ENCODE peak calls at places on chromosomes 2 and 18, in six cellular contexts. One of them, this sample, is unnamed. For H4K20me1, the result is how much of the 10 kb centered on the place peaks cover.

GRCh38 chr18:11324510-11324909 is 175.1 kb upstream of the PIEZO2 start:
- DNase-seq in HCT116: no peak
- DNase-seq in PC-3: no peak
- DNase-seq in MM.1S: no peak
- DNase-seq in neural progenitor cell: no peak
- DNase-seq in hepatocyte: no peak
- DNase-seq in this sample: peak

GRCh38 chr18:58146099-58146498 is 102.1 kb downstream of the NEDD4L start:
- DNase-seq in HCT116: no peak
- DNase-seq in PC-3: no peak
- DNase-seq in MM.1S: no peak
- DNase-seq in neural progenitor cell: no peak
- DNase-seq in hepatocyte: no peak
- DNase-seq in this sample: no peak

GRCh38 chr2:71379086-71379485 is 47.5 kb downstream of the ZNF638 start:
- DNase-seq in HCT116: peak
- DNase-seq in PC-3: peak
- DNase-seq in MM.1S: peak
- DNase-seq in neural progenitor cell: no peak
- DNase-seq in hepatocyte: peak
- DNase-seq in this sample: peak

GRCh38 chr2:22560021-22560420 is 825.0 kb upstream of the KLHL29 start:
- DNase-seq in HCT116: no peak
- DNase-seq in PC-3: no peak
- DNase-seq in MM.1S: no peak
- DNase-seq in neural progenitor cell: no peak
- DNase-seq in hepatocyte: no peak
- DNase-seq in this sample: no peak

GRCh38 chr2:174617713-174618112 is 20.1 kb upstream of the WIPF1 start:
- DNase-seq in HCT116: no peak
- DNase-seq in PC-3: peak
- DNase-seq in MM.1S: no peak
- DNase-seq in neural progenitor cell: no peak
- DNase-seq in hepatocyte: no peak
- DNase-seq in this sample: no peak

GRCh38 chr2:59584958-59585357 is 968.5 kb downstream of the BCL11A start:
- DNase-seq in HCT116: no peak
- DNase-seq in PC-3: no peak
- DNase-seq in MM.1S: peak
- DNase-seq in neural progenitor cell: peak
- DNase-seq in hepatocyte: peak
- DNase-seq in this sample: no peak

GRCh38 chr2:234632527-234633391 is 135.9 kb upstream of the ARL4C start:
- DNase-seq in HCT116: no peak
- DNase-seq in PC-3: peak
- DNase-seq in MM.1S: no peak
- DNase-seq in neural progenitor cell: no peak
- DNase-seq in hepatocyte: no peak
- DNase-seq in this sample: peak

GRCh38 chr2:239964399-239965185 is 60.5 kb downstream of the NDUFA10 start:
- DNase-seq in HCT116: no peak
- DNase-seq in PC-3: no peak
- DNase-seq in MM.1S: no peak
- DNase-seq in neural progenitor cell: no peak
- DNase-seq in hepatocyte: no peak
- DNase-seq in this sample: no peak

GRCh38 chr2:218859556-218859993 is at the start of gene WNT6:
- DNase-seq in HCT116: no peak
- DNase-seq in PC-3: no peak
- DNase-seq in MM.1S: no peak
- DNase-seq in neural progenitor cell: peak
- DNase-seq in hepatocyte: no peak
- DNase-seq in this sample: peak

GRCh38 chr2:196590286-196590685 is 49.2 kb upstream of the CCDC150 start:
- DNase-seq in HCT116: no peak
- DNase-seq in PC-3: peak
- DNase-seq in MM.1S: no peak
- DNase-seq in neural progenitor cell: no peak
- DNase-seq in hepatocyte: no peak
- DNase-seq in this sample: peak

GRCh38 chr2:219124379-219125110 is 36.1 kb downstream of the NHEJ1 start:
- DNase-seq in HCT116: no peak
- DNase-seq in PC-3: no peak
- DNase-seq in MM.1S: no peak
- DNase-seq in neural progenitor cell: no peak
- DNase-seq in hepatocyte: peak
- DNase-seq in this sample: peak

GRCh38 chr2:2333076-2333475 is 2.0 kb upstream of the MYT1L start:
- DNase-seq in HCT116: no peak
- DNase-seq in PC-3: no peak
- DNase-seq in MM.1S: no peak
- DNase-seq in neural progenitor cell: no peak
- DNase-seq in hepatocyte: no peak
- DNase-seq in this sample: no peak

GRCh38 chr2:135255208-135255607 is 203.1 kb downstream of the RAB3GAP1 start:
- DNase-seq in HCT116: no peak
- DNase-seq in PC-3: no peak
- DNase-seq in MM.1S: no peak
- DNase-seq in neural progenitor cell: no peak
- DNase-seq in hepatocyte: no peak
- DNase-seq in this sample: no peak

GRCh38 chr2:46562451-46562841 is 83.1 kb downstream of the TMEM247 start:
- DNase-seq in HCT116: no peak
- DNase-seq in PC-3: no peak
- DNase-seq in MM.1S: peak
- DNase-seq in neural progenitor cell: no peak
- DNase-seq in hepatocyte: no peak
- DNase-seq in this sample: no peak

GRCh38 chr18:8165095-8165494 is 444.1 kb upstream of the RAB12 start:
- DNase-seq in HCT116: no peak
- DNase-seq in PC-3: no peak
- DNase-seq in MM.1S: no peak
- DNase-seq in neural progenitor cell: no peak
- DNase-seq in hepatocyte: no peak
- DNase-seq in this sample: no peak

GRCh38 chr18:9065864-9066263 is 36.6 kb upstream of the NDUFV2 start:
- DNase-seq in HCT116: no peak
- DNase-seq in PC-3: no peak
- DNase-seq in MM.1S: peak
- DNase-seq in neural progenitor cell: no peak
- DNase-seq in hepatocyte: no peak
- DNase-seq in this sample: no peak

GRCh38 chr2:17124575-17125318 is 393.5 kb downstream of the RAD51AP2 start:
- DNase-seq in HCT116: no peak
- DNase-seq in PC-3: no peak
- DNase-seq in MM.1S: no peak
- DNase-seq in neural progenitor cell: no peak
- DNase-seq in hepatocyte: no peak
- DNase-seq in this sample: no peak

GRCh38 chr2:186059096-186059495 is 320.5 kb downstream of the FSIP2 start:
- DNase-seq in HCT116: no peak
- DNase-seq in PC-3: peak
- DNase-seq in MM.1S: no peak
- DNase-seq in neural progenitor cell: no peak
- DNase-seq in hepatocyte: peak
- DNase-seq in this sample: peak

GRCh38 chr2:205747827-205748386 is 65.6 kb downstream of the NRP2 start:
- DNase-seq in HCT116: no peak
- DNase-seq in PC-3: no peak
- DNase-seq in MM.1S: no peak
- DNase-seq in neural progenitor cell: no peak
- DNase-seq in hepatocyte: no peak
- DNase-seq in this sample: no peak

GRCh38 chr2:54353216-54353615 is 97.2 kb upstream of the TSPYL6 start:
- DNase-seq in HCT116: no peak
- DNase-seq in PC-3: peak
- DNase-seq in MM.1S: no peak
- DNase-seq in neural progenitor cell: no peak
- DNase-seq in hepatocyte: no peak
- DNase-seq in this sample: no peak

GRCh38 chr2:46812381-46813024 is 103.1 kb downstream of the MCFD2 start:
- DNase-seq in HCT116: no peak
- DNase-seq in PC-3: peak
- DNase-seq in MM.1S: no peak
- DNase-seq in neural progenitor cell: peak
- DNase-seq in hepatocyte: peak
- DNase-seq in this sample: peak

GRCh38 chr2:179049546-179050311 is at the start of gene CCDC141:
- DNase-seq in HCT116: no peak
- DNase-seq in PC-3: no peak
- DNase-seq in MM.1S: peak
- DNase-seq in neural progenitor cell: no peak
- DNase-seq in hepatocyte: peak
- DNase-seq in this sample: no peak

GRCh38 chr2:40592223-40592622 is 140.3 kb upstream of the SLC8A1 start:
- DNase-seq in HCT116: no peak
- DNase-seq in PC-3: no peak
- DNase-seq in MM.1S: no peak
- DNase-seq in neural progenitor cell: peak
- DNase-seq in hepatocyte: no peak
- DNase-seq in this sample: no peak

GRCh38 chr2:70982971-70983370 is 4.5 kb downstream of the ANKRD53 start:
- DNase-seq in HCT116: no peak
- DNase-seq in PC-3: no peak
- DNase-seq in MM.1S: no peak
- DNase-seq in neural progenitor cell: no peak
- DNase-seq in hepatocyte: no peak
- DNase-seq in this sample: no peak

GRCh38 chr2:197239434-197239833 is 71.1 kb downstream of the ANKRD44 start:
- DNase-seq in HCT116: no peak
- DNase-seq in PC-3: no peak
- DNase-seq in MM.1S: peak
- DNase-seq in neural progenitor cell: no peak
- DNase-seq in hepatocyte: no peak
- DNase-seq in this sample: no peak

GRCh38 chr2:62045017-62045543 is 139.6 kb downstream of the COMMD1 start:
- DNase-seq in HCT116: no peak
- DNase-seq in PC-3: no peak
- DNase-seq in MM.1S: no peak
- DNase-seq in neural progenitor cell: no peak
- DNase-seq in hepatocyte: no peak
- DNase-seq in this sample: no peak

GRCh38 chr2:98474979-98475632 is 30.4 kb downstream of the INPP4A start:
- DNase-seq in HCT116: no peak
- DNase-seq in PC-3: no peak
- DNase-seq in MM.1S: no peak
- DNase-seq in neural progenitor cell: no peak
- DNase-seq in hepatocyte: no peak
- DNase-seq in this sample: no peak

GRCh38 chr2:229852565-229852964 is 69.2 kb downstream of the TRIP12 start:
- DNase-seq in HCT116: no peak
- DNase-seq in PC-3: peak
- DNase-seq in MM.1S: peak
- DNase-seq in neural progenitor cell: no peak
- DNase-seq in hepatocyte: no peak
- DNase-seq in this sample: peak

GRCh38 chr2:96436416-96436815 is 68.7 kb downstream of the NEURL3 start:
- DNase-seq in HCT116: no peak
- DNase-seq in PC-3: no peak
- DNase-seq in MM.1S: no peak
- DNase-seq in neural progenitor cell: no peak
- DNase-seq in hepatocyte: no peak
- DNase-seq in this sample: no peak

GRCh38 chr2:237689569-237690131 is 62.3 kb downstream of the LRRFIP1 start:
- DNase-seq in HCT116: no peak
- DNase-seq in PC-3: peak
- DNase-seq in MM.1S: no peak
- DNase-seq in neural progenitor cell: no peak
- DNase-seq in hepatocyte: no peak
- DNase-seq in this sample: peak

GRCh38 chr2:52135235-52135634 is 1103.3 kb upstream of the NRXN1 start:
- DNase-seq in HCT116: no peak
- DNase-seq in PC-3: no peak
- DNase-seq in MM.1S: no peak
- DNase-seq in neural progenitor cell: no peak
- DNase-seq in hepatocyte: no peak
- DNase-seq in this sample: peak

GRCh38 chr2:145751634-145752033 is 1231.7 kb upstream of the ZEB2 start:
- DNase-seq in HCT116: no peak
- DNase-seq in PC-3: peak
- DNase-seq in MM.1S: no peak
- DNase-seq in neural progenitor cell: no peak
- DNase-seq in hepatocyte: no peak
- DNase-seq in this sample: peak
- H2AFZ ChIP-seq in HCT116: no peak
- H2AFZ ChIP-seq in PC-3: peak
- H2AFZ ChIP-seq in MM.1S: no peak
- H2AFZ ChIP-seq in neural progenitor cell: no peak
- H2AFZ ChIP-seq in hepatocyte: no peak
- H2AFZ ChIP-seq in this sample: peak

GRCh38 chr2:129001926-129002325 is 683.3 kb upstream of the HS6ST1 start:
- DNase-seq in HCT116: no peak
- DNase-seq in PC-3: no peak
- DNase-seq in MM.1S: no peak
- DNase-seq in neural progenitor cell: no peak
- DNase-seq in hepatocyte: no peak
- DNase-seq in this sample: no peak
- H4K20me1 ChIP-seq in HCT116: under half
- H4K20me1 ChIP-seq in PC-3: under half
- H4K20me1 ChIP-seq in MM.1S: under half
- H4K20me1 ChIP-seq in neural progenitor cell: under half
- H4K20me1 ChIP-seq in hepatocyte: under half
- H4K20me1 ChIP-seq in this sample: under half

DNA sequence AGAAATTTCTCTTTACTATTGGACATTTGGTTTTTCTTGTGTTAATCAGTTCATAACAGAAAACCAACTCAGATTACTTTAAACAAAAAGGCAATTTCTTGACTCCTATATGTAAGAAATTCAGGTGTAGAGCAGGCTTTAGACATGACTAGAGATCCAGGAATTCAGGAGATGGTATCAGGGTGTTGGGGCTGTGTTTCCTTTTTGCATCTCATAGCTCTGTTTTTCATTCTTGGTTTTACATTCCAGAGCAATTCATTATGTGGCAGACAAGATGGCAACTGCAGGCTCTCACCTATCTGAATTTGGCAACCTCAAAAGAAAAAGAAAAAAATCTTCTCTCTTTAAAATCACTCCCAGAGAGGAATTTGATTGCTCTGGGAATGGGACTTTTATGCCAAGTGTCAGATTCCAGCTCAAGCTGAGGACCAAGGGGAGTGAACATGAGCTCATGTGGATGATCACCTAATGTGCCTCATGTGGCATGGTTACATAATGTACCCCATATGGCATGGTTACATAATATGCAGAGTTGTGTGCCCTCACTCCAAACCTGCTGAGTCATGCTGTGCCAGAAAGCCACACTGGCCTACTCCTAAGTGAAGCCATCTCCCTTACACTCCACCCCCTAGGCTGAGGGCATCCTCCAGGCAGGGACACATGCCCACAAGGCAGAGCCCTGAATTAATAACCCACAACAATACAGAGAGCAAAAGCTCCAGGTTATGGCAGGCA is 282.7 kb downstream of the MBD2 start:
- DNase-seq in HCT116: no peak
- DNase-seq in PC-3: peak
- DNase-seq in MM.1S: no peak
- DNase-seq in neural progenitor cell: no peak
- DNase-seq in hepatocyte: no peak
- DNase-seq in this sample: peak
- TF ChIP-seq EZH2phosphoT487 in HCT116: no peak
- TF ChIP-seq EZH2phosphoT487 in PC-3: no peak
- TF ChIP-seq EZH2phosphoT487 in MM.1S: no peak
- TF ChIP-seq EZH2phosphoT487 in neural progenitor cell: no peak
- TF ChIP-seq EZH2phosphoT487 in hepatocyte: no peak
- TF ChIP-seq EZH2phosphoT487 in this sample: no peak

GRCh38 chr2:42169100-42169868 is at the start of gene EML4:
- DNase-seq in HCT116: peak
- DNase-seq in PC-3: peak
- DNase-seq in MM.1S: peak
- DNase-seq in neural progenitor cell: peak
- DNase-seq in hepatocyte: peak
- DNase-seq in this sample: peak
- H2AFZ ChIP-seq in HCT116: peak
- H2AFZ ChIP-seq in PC-3: peak
- H2AFZ ChIP-seq in MM.1S: peak
- H2AFZ ChIP-seq in neural progenitor cell: peak
- H2AFZ ChIP-seq in hepatocyte: peak
- H2AFZ ChIP-seq in this sample: peak

This sample was measured in GM23248.